ENCODE peak calls at places on chromosomes 6 and 20, in five cellular contexts. D, Q, G, U and N are unnamed samples. For H3K4me1, the result is how much of the 10 kb centered on the place peaks cover.

GRCh38 chr20:6680441-6680840 is 87.0 kb upstream of the BMP2 start:
- DNase-seq in U (no peak), D (no peak), G (no peak), Q (no peak), N (no peak)

GRCh38 chr6:26431258-26432162 is 8.8 kb upstream of the BTN3A3 start:
- DNase-seq in U (no peak), D (no peak), G (no peak), Q (no peak), N (no peak)

GRCh38 chr6:52741872-52742271 is 21.4 kb downstream of the GSTA2 start:
- DNase-seq in U (no peak), Q (no peak), D (no peak), G (no peak), N (peak)

GRCh38 chr6:114747995-114748625 is 405.3 kb upstream of the HS3ST5 start:
- DNase-seq in U (peak), Q (no peak), G (no peak), D (peak), N (peak)

GRCh38 chr20:32432277-32432676 is 74.1 kb downstream of the ASXL1 start:
- DNase-seq in Q (no peak), G (no peak), U (no peak), D (no peak), N (no peak)

GRCh38 chr20:53660078-53660909 is 66.7 kb upstream of the ZNF217 start:
- DNase-seq in Q (peak), U (no peak), D (no peak), G (peak), N (no peak)

GRCh38 chr6:68778356-68779020 is 143.4 kb downstream of the ADGRB3 start:
- DNase-seq in G (no peak), Q (no peak), U (no peak), D (no peak), N (no peak)

GRCh38 chr6:39296745-39297640 is 17.2 kb downstream of the KCNK17 start:
- DNase-seq in U (peak), G (peak), Q (peak), D (no peak), N (peak)

GRCh38 chr6:149717588-149718458 is at the start of gene LATS1:
- DNase-seq in G (peak), D (peak), Q (peak), U (peak), N (peak)

GRCh38 chr20:57653546-57653900 is 33.3 kb upstream of the ZBP1 start:
- DNase-seq in U (no peak), G (no peak), Q (peak), D (no peak), N (peak)

GRCh38 chr6:42441661-42442081 is 10.1 kb downstream of the TRERF1 start:
- DNase-seq in D (no peak), Q (no peak), G (no peak), U (no peak), N (peak)

GRCh38 chr6:42436825-42437224 is 14.9 kb downstream of the TRERF1 start:
- DNase-seq in D (no peak), U (no peak), Q (no peak), G (no peak), N (no peak)

GRCh38 chr6:42443312-42444075 is 8.2 kb downstream of the TRERF1 start:
- DNase-seq in D (no peak), G (no peak), U (no peak), Q (peak), N (no peak)

GRCh38 chr6:42441059-42441471 is 10.7 kb downstream of the TRERF1 start:
- DNase-seq in D (no peak), U (no peak), G (peak), Q (peak), N (no peak)

GRCh38 chr6:42440027-42440426 is 11.7 kb downstream of the TRERF1 start:
- DNase-seq in D (no peak), U (no peak), G (no peak), Q (no peak), N (no peak)
- H3K4me1 ChIP-seq in D (under half), U (under half), G (under half), Q (under half), N (under half)

GRCh38 chr6:44272999-44273566 is 2.8 kb downstream of the TMEM151B start:
- DNase-seq in G (no peak), D (no peak), U (no peak), Q (no peak), N (peak)
- TF ChIP-seq POLR2A in G (no peak), D (no peak), U (no peak), Q (no peak), N (no peak)

DNA sequence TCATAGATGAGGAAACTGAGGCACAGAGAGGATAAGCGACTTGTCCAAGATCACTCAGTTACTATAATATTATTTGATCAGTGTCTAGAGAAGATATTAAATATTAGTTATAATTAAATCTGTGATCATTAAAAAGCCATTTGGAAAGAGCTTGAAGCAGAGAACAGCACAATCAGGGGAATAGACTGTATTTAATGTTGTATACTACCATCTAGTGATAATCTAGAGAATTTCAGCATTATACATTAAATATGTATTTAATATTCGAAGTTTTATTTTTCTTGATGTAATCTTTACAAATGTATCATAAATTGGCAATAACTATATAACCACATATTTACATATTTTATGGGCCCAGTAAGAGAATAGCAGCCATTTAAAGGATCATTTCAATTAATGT is 20.2 kb upstream of the MTCL3 start:
- DNase-seq in U (no peak), Q (no peak), G (no peak), D (no peak), N (no peak)
- TF ChIP-seq CTCF in U (peak), Q (peak), G (no peak), D (peak), N (peak)

DNA sequence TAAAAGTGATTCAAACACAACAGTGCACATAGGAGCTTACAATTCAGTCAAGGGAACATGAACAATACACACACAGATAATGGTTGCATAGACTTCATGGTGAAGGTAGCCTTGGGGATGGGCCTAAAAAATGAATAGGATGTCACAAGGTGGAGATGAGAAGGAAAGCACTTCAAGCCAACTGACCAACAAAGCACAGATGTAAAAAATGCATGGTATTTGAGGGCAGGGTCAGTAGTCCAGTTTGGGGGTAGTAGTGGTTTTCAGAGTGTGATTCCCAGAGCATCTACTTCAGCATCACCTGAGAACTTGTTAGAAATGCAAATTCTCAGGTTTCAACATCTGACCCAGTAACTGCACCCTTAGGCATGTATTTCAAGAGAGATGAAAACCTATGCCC is 88.9 kb downstream of the PERP start:
- DNase-seq in U (no peak), Q (no peak), G (no peak), D (no peak), N (no peak)
- H3K4me1 ChIP-seq in U (under half), Q (under half), G (under half), D (under half), N (under half)